ENCODE peak calls at places on chromosomes 12 and 14, in six cellular contexts. C is transverse colon, E is PC-3, F is tibial nerve, T is uterus, W is HCT116. Y is an unnamed sample. For H3K9me3, the result is how much of the 10 kb centered on the place peaks cover.

GRCh38 chr12:49198431-49199155 is 9.7 kb upstream of the TUBA1A start:
- DNase-seq in E (peak), C (no peak), W (no peak), F (no peak), T (peak), Y (peak)

GRCh38 chr12:108198043-108198442 is 69.0 kb downstream of the WSCD2 start:
- DNase-seq in C (no peak), W (no peak), F (no peak), T (no peak), E (no peak), Y (no peak)

GRCh38 chr12:120972870-120973543 is 5.3 kb upstream of the HNF1A start:
- DNase-seq in T (no peak), E (no peak), C (no peak), F (no peak), W (no peak), Y (no peak)

GRCh38 chr12:110694330-110694891 is 5.5 kb upstream of the HVCN1 start:
- DNase-seq in T (no peak), E (no peak), F (peak), C (peak), W (no peak), Y (peak)

GRCh38 chr14:90580381-90581335 is 183.8 kb downstream of the CALM1 start:
- DNase-seq in T (no peak), F (no peak), W (no peak), C (no peak), E (no peak), Y (no peak)

GRCh38 chr12:107322063-107322462 is 228.7 kb upstream of the CRY1 start:
- DNase-seq in C (no peak), F (no peak), T (no peak), E (no peak), W (no peak), Y (no peak)

GRCh38 chr12:118549506-118550109 is 173.3 kb downstream of the SUDS3 start:
- DNase-seq in F (no peak), T (no peak), C (no peak), W (no peak), E (no peak), Y (no peak)

GRCh38 chr14:64952598-64953309 is 10.2 kb upstream of the GPX2 start:
- DNase-seq in E (no peak), T (no peak), C (no peak), W (no peak), F (no peak), Y (no peak)

GRCh38 chr14:75440733-75441474 is 13.1 kb downstream of the JDP2 start:
- DNase-seq in W (no peak), C (no peak), T (peak), E (no peak), F (peak), Y (no peak)

GRCh38 chr14:101839236-101839635 is 77.7 kb downstream of the PPP2R5C start:
- DNase-seq in W (no peak), T (no peak), C (peak), E (no peak), F (no peak), Y (no peak)

GRCh38 chr14:22336031-22336430 is 253.0 kb downstream of the DAD1 start:
- DNase-seq in E (no peak), T (no peak), W (no peak), F (no peak), C (no peak), Y (no peak)

GRCh38 chr14:104590240-104590965 is 10.8 kb downstream of the C14orf180 start:
- DNase-seq in E (no peak), C (no peak), W (no peak), T (no peak), F (no peak), Y (no peak)

GRCh38 chr14:38291681-38292459 is 36.0 kb upstream of the CLEC14A start:
- DNase-seq in F (no peak), T (no peak), E (peak), C (no peak), W (no peak), Y (no peak)

GRCh38 chr12:41061189-41061588 is 126.9 kb upstream of the PDZRN4 start:
- DNase-seq in C (no peak), F (no peak), W (no peak), T (no peak), E (no peak), Y (no peak)

GRCh38 chr12:114726092-114726710 is 42.2 kb upstream of the TBX3 start:
- DNase-seq in F (no peak), C (no peak), W (no peak), E (no peak), T (no peak), Y (peak)

GRCh38 chr12:113473942-113474341 is 2.3 kb upstream of the LHX5 start:
- DNase-seq in W (no peak), T (no peak), C (no peak), E (peak), F (no peak), Y (no peak)

GRCh38 chr12:62082448-62082847 is 177.8 kb upstream of the USP15 start:
- DNase-seq in E (no peak), W (no peak), C (no peak), T (no peak), F (no peak), Y (no peak)

GRCh38 chr14:91392623-91393303 is 24.9 kb downstream of the CCDC88C start:
- DNase-seq in E (no peak), T (no peak), C (no peak), F (no peak), W (no peak), Y (no peak)

GRCh38 chr12:25648460-25648859 is 95.4 kb upstream of the LMNTD1 start:
- DNase-seq in E (peak), T (no peak), W (peak), F (no peak), C (peak), Y (peak)

GRCh38 chr12:119704065-119704747 is 36.3 kb downstream of the PRKAB1 start:
- DNase-seq in T (no peak), E (peak), F (no peak), W (no peak), C (no peak), Y (peak)

GRCh38 chr12:106288510-106289195 is 13.9 kb upstream of the TCP11L2 start:
- DNase-seq in E (peak), T (no peak), F (no peak), W (peak), C (no peak), Y (peak)

DNA sequence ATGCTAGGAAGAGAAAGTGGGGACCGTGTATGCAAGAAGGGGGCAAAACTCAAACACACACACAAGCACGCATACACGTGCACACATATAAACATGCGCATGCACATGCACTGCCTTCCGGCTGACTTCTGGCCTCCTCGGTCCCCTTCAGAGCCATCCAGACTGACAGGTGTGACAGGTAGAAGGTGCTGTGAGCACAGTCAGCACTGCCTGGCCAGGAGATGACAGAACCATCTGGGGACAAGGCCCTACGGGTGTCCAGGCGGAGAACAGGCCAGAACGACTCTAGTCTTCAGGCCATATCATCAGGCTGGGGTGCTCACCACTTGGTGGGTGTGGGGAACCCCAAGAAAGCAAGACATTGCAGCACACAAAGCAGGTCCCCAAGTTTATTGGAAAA is 7.3 kb downstream of the KRT83 start:
- DNase-seq in E (no peak), C (no peak), T (no peak), F (no peak), W (no peak), Y (no peak)
- TF ChIP-seq CTCF in E (no peak), C (no peak), T (no peak), F (no peak), W (no peak), Y (no peak)

DNA sequence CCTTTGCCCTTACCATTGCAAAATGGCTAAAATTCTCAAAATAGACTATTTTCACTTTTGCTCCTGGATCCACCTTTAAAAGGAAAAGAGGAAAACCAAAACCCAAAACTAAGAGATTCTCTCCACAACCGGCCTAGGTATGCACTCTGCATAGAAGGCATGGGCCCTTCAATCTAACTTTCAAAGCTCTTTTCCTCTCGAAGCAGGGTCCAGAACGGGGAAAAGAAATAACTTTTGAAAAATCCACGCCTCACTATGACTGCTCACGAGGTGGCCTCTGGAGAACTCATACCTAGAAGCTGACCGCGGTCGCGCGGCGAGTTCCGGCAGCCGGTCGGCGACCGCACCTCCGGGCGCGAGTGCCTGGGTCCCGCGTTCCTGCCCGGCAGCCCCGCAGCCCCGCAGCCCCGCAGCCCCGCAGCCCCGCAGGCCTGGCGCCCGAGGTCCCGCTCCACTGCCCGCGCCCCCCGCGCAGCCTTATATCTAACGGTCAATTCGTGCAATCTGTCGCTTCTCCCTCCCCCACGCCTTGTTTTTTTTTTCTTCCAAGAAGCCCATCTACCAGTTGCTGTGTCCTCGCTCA is 2.6 kb downstream of the OTX2 start:
- DNase-seq in C (no peak), T (no peak), F (no peak), W (no peak), E (no peak), Y (no peak)
- H3K9me3 ChIP-seq in C (under half), T (under half), F (under half), W (under half), E (under half), Y (under half)

DNA sequence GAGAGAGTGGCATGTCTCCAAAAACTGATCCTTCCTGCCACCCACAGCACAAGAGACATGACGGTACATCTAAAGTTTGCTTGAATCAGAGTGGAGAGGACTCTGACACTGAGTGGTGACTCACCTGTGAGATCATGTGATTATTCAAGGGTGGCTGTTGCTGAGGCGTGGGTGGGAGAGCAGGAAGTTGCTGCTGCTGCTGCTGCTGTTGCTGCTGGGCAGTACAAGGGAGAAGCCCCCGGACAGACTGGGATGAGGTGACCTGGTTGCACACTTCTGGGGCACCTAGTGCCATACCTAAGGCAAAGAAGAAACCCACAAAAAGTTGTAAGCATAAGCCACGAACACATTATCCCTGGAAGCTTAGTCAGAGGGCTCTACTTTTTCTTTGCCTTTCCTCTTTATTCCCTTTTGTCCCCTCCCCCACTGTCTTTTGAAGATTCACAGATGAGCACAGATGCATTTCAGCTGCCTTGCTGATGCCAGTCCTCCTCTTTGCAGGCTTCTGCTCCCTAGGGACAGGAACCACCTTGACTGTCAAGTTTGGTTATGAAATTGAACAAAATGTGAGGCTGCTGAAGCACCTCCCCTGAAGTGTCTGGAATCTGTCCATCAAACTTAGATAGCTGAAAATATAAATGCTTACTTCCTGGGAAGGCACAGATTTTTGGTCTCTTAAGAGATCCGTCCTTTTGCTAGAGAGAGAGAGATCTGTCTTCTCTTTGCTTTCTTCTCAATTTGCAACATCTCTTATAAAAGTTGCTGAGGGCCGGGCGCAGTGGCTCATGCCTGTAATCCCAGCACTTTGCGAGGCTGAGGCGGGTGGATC is 29.5 kb upstream of the STAC3 start:
- DNase-seq in W (peak), C (peak), F (no peak), T (peak), E (peak), Y (peak)
- H3K4me3 ChIP-seq in W (peak), C (no peak), F (no peak), T (no peak), E (peak), Y (no peak)

GRCh38 chr12:127362121-127362520 is 904.8 kb upstream of the TMEM132C start:
- DNase-seq in C (no peak), F (no peak), T (no peak), E (no peak), W (no peak), Y (no peak)

GRCh38 chr12:127360580-127360979 is 906.4 kb upstream of the TMEM132C start:
- DNase-seq in C (no peak), T (no peak), W (no peak), F (no peak), E (no peak), Y (no peak)

DNA sequence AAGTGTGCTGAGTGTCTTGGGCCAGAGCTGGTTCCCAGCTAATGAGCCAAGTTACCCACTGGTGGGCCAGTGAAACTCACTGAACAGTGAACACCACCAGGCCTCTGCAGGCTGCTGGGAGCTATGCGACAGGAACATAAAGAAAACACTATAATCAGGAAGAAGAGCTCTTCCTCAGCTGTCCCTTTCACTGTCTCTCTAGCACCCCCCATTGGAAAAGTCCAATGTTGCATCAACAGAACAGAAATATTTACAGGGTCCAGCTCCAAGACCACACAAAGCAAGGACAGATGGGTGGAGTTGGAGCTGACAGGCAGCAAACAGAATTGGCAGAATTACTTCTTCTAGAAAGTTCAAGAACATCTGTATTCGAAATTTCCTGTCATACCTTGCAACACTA is 903.6 kb upstream of the TMEM132C start:
- DNase-seq in W (peak), F (no peak), E (peak), C (no peak), T (no peak), Y (no peak)
- TF ChIP-seq CTCF in W (peak), F (no peak), E (peak), C (no peak), T (no peak), Y (no peak)

DNA sequence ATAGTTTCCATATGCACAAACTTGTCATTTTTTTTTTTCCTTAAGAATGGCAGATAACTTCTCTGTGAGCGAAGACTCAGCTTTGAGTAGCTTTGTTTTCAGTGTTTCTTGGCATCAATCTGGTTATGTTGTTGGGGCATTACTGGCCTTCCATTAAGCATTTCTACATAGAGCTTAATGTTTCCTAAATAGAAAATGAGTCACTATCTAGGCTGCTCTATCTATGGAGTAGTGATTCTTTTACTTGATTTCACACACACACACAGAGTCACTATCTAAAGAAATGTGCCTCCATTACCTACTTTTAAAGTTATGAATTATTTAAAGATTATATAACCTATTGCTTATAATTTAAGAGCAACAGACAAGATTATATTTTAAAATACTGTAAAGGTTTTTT is 53.9 kb downstream of the TMEM260 start:
- DNase-seq in C (no peak), T (no peak), W (no peak), F (no peak), E (no peak), Y (no peak)
- H3K9me3 ChIP-seq in C (under half), T (under half), W (under half), F (under half), E (under half), Y (under half)

GRCh38 chr14:53962954-53963490 is 6.4 kb upstream of the BMP4 start:
- DNase-seq in W (no peak), T (no peak), C (no peak), F (no peak), E (no peak), Y (no peak)
- H3K4me3 ChIP-seq in W (no peak), T (no peak), C (peak), F (no peak), E (peak), Y (no peak)

DNA sequence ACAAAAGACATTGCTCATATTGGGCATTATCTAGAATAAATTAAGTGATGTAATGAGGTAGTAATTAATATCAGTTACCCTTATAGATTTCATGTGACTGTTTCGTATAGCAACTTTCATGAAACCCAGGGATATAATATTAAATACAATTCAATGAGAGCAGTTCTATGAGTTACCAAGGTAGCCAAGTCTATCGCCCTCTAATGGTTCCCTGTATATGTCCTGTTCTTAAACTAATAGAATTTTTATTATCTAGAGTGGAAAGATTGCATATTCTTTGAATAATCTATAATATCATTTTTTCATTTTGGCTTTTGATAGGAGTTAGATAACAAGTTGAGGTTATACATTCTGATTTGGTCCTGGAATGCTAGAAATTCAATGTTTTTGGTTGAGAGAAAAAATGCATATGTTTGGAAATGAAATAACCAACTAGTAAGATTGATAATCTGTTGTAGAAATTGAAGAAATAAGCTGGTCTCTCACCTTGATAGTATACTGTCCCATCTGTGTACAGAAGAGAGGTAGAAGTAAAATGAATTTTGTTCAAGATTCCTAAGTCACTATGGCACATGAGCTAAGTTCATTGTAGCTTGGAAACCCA is 59.7 kb downstream of the SCFD1 start:
- DNase-seq in C (no peak), W (peak), F (no peak), E (peak), T (no peak), Y (no peak)
- TF ChIP-seq CTCF in C (peak), W (peak), F (no peak), E (peak), T (no peak), Y (peak)

DNA sequence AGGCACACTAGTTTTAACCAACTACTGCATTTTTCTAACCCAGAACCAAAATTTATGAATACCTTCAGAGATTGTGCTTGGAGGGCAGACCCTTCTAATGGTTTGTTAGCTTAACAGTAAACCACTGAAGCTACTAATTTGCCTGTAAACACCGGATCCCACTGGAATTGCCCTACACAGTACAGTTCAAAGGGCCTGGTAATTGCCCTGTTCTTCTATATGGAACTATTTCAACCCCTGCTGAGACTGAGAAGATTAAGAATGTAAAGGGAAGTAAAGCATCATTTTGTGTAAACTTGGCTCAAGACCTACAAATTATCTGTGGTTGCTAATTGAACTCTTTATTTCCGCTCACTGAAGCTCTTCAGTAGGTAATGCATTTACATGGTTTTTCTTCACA is 468.1 kb downstream of the NPAS3 start:
- DNase-seq in T (no peak), E (no peak), F (no peak), C (no peak), W (no peak), Y (no peak)
- H3K9me3 ChIP-seq in T (under half), E (under half), F (under half), C (under half), W (under half), Y (under half)

Y was measured in adrenal gland.